ENCODE peak calls at places on chromosomes 2 and 18, in seven cellular contexts. R is AML-193; T is neural crest cell; X is NB4; N is KBM-7; I is HepG2; H is activated naive CD4-positive, alpha-beta T cell treated with anti-CD3 and anti-CD28 coated beads, Interleukin-2, amount 50 U/mL, for 72 hours. Y is an unnamed sample.

GRCh38 chr18:77208969-77209368 is 40.7 kb upstream of the GALR1 start:
- DNase-seq in N (peak), I (no peak), R (peak), X (peak), T (no peak), H (no peak), Y (peak)

GRCh38 chr2:10438688-10439087 is 9.4 kb downstream of the ODC1 start:
- DNase-seq in N (no peak), R (no peak), H (no peak), I (no peak), X (peak), T (no peak), Y (no peak)

GRCh38 chr18:44452346-44452745 is 228.3 kb upstream of the SETBP1 start:
- DNase-seq in I (no peak), X (no peak), R (no peak), T (no peak), N (no peak), H (no peak), Y (no peak)

GRCh38 chr2:209771474-209772292 is at the start of gene UNC80:
- DNase-seq in R (no peak), T (peak), X (no peak), I (peak), H (peak), N (peak), Y (peak)

GRCh38 chr18:21167641-21168372 is 56.2 kb upstream of the ROCK1 start:
- DNase-seq in N (no peak), H (no peak), R (no peak), I (peak), X (no peak), T (no peak), Y (peak)

GRCh38 chr2:165892541-165892940 is 61.0 kb downstream of the TTC21B start:
- DNase-seq in I (no peak), N (no peak), T (no peak), X (no peak), R (no peak), H (no peak), Y (no peak)

GRCh38 chr18:32208012-32208411 is 18.2 kb downstream of the MEP1B start:
- DNase-seq in N (no peak), T (no peak), I (peak), R (no peak), H (no peak), X (no peak), Y (peak)

GRCh38 chr2:46257476-46257875 is 39.7 kb upstream of the EPAS1 start:
- DNase-seq in R (no peak), H (no peak), T (no peak), N (no peak), X (no peak), I (no peak), Y (no peak)

GRCh38 chr2:229714736-229715541 is 584 bp upstream of the DNER start:
- DNase-seq in T (peak), N (peak), R (no peak), H (peak), X (peak), I (peak), Y (peak)

Y was measured in small intestine.